ENCODE peak calls at places on chromosomes 12 and 14, in six cellular contexts. K is H1, E is HepG2, F is K562, A is GM12878, J is SK-N-SH. H is an unnamed sample.

GRCh38 chr14:105330491-105330895 is 15.9 kb downstream of the PACS2 start:
- DNase-seq in K (no peak), E (no peak), F (no peak), A (no peak), J (no peak), H (no peak)

GRCh38 chr12:4288296-4289019 is 14.9 kb downstream of the CCND2 start:
- DNase-seq in K (no peak), E (no peak), F (no peak), A (no peak), J (no peak), H (peak)

GRCh38 chr12:93135286-93136239 is 206.5 kb upstream of the EEA1 start:
- DNase-seq in K (no peak), E (peak), F (no peak), A (no peak), J (no peak), H (peak)

GRCh38 chr12:113769322-113769721 is 196.8 kb downstream of the RBM19 start:
- DNase-seq in K (no peak), E (no peak), F (no peak), A (no peak), J (no peak), H (no peak)

GRCh38 chr12:15495742-15496141 is 173.4 kb downstream of the PTPRO start:
- DNase-seq in K (no peak), E (no peak), F (no peak), A (no peak), J (no peak), H (no peak)

GRCh38 chr12:96720363-96720705 is 186.7 kb upstream of the NEDD1 start:
- DNase-seq in K (no peak), E (no peak), F (no peak), A (no peak), J (no peak), H (peak)

GRCh38 chr14:49857427-49858003 is 4.9 kb upstream of the NEMF start:
- DNase-seq in K (no peak), E (no peak), F (no peak), A (no peak), J (no peak), H (no peak)

GRCh38 chr12:79988368-79988767 is 53.5 kb upstream of the PPP1R12A start:
- DNase-seq in K (no peak), E (no peak), F (no peak), A (no peak), J (no peak), H (no peak)

GRCh38 chr12:64631197-64631596 is 20.9 kb downstream of the RASSF3 start:
- DNase-seq in K (no peak), E (no peak), F (no peak), A (no peak), J (no peak), H (no peak)

GRCh38 chr12:6183689-6184441 is 16.3 kb upstream of the CD9 start:
- DNase-seq in K (no peak), E (peak), F (no peak), A (no peak), J (no peak), H (no peak)

GRCh38 chr12:13945236-13945635 is 36.2 kb downstream of the GRIN2B start:
- DNase-seq in K (no peak), E (no peak), F (no peak), A (no peak), J (no peak), H (no peak)

GRCh38 chr14:94345344-94346072 is 22.4 kb upstream of the SERPINA6 start:
- DNase-seq in K (no peak), E (peak), F (no peak), A (no peak), J (no peak), H (peak)

DNA sequence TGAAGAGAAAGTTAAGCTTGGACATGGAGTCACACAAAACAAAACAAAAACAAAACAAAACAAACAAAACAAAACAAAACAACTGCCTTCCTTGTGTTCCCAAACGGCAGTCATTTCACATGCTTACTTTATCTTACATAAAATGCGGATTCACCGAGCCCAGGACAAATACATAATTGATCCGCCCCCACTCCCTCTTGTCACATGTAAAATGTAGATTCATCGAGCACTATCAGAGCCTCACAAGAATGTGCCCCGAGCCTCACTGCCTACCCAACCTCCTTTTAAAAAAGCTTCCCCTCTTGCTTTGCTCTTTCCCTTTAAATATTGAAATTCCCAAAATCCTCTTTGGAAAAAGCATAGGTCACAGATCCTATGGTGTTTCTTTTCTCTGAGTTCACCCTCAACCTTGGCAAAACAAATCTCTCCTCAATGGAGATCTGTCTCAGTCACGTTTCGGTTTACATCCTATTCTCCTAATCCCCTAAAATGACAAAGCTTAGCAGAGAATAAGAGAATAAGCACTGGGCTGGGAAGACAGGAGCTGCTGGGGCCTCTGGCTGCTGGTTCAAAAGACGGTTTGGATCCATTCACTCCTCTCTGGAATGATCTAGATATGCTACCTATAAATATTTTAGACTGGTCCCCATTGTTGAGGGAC is 83.7 kb downstream of the NINJ2 start:
- DNase-seq in K (no peak), E (no peak), F (no peak), A (no peak), J (no peak), H (no peak)
- TF ChIP-seq GABPA in K (no peak), E (no peak), F (no peak), A (no peak), J (no peak), H (no peak)

GRCh38 chr14:54667026-54667744 is 100.3 kb downstream of the SAMD4A start:
- DNase-seq in K (no peak), E (no peak), F (no peak), A (no peak), J (no peak), H (no peak)

GRCh38 chr14:54665938-54666337 is 99.0 kb downstream of the SAMD4A start:
- DNase-seq in K (no peak), E (no peak), F (no peak), A (peak), J (no peak), H (no peak)

GRCh38 chr14:54669759-54670630 is 103.1 kb downstream of the SAMD4A start:
- DNase-seq in K (no peak), E (no peak), F (no peak), A (no peak), J (no peak), H (no peak)

GRCh38 chr14:54664961-54665360 is 98.0 kb downstream of the SAMD4A start:
- DNase-seq in K (no peak), E (no peak), F (no peak), A (no peak), J (no peak), H (no peak)

DNA sequence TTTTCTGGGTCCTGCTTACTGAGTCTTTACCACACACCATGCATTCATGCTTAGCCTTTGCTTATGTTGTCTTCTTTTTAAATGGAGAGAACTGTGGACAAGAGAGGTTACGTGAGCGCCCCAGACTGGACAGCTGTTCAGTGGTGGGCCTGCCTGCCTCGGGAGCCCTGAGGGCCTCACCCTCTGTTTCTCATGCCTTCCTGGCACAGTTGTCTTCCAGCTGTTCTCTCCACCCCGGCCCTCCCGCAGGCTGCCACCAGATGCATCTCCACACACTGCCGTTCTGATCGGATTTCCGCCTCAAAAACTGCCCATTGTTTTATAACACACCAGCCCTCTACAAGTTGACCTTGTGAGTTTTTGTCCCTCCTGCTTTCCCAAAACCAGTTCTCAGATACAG is 100.8 kb downstream of the SAMD4A start:
- DNase-seq in K (no peak), E (no peak), F (no peak), A (no peak), J (no peak), H (no peak)
- TF ChIP-seq POLR2AphosphoS5 in K (no peak), E (no peak), F (no peak), A (no peak), J (no peak), H (no peak)

GRCh38 chr14:99908653-99909250 is 115.5 kb downstream of the EML1 start:
- DNase-seq in K (no peak), E (no peak), F (no peak), A (no peak), J (no peak), H (no peak)

GRCh38 chr14:99907761-99908652 is 114.8 kb downstream of the EML1 start:
- DNase-seq in K (no peak), E (no peak), F (no peak), A (no peak), J (no peak), H (no peak)

GRCh38 chr14:99909500-99910064 is 116.4 kb downstream of the EML1 start:
- DNase-seq in K (no peak), E (no peak), F (no peak), A (no peak), J (no peak), H (no peak)

GRCh38 chr14:99915305-99916090 is 122.3 kb downstream of the EML1 start:
- DNase-seq in K (no peak), E (no peak), F (no peak), A (no peak), J (no peak), H (no peak)

GRCh38 chr14:99910337-99911268 is 117.4 kb downstream of the EML1 start:
- DNase-seq in K (no peak), E (peak), F (no peak), A (no peak), J (no peak), H (no peak)
- TF ChIP-seq GABPA in K (no peak), E (no peak), F (no peak), A (no peak), J (no peak), H (no peak)

GRCh38 chr14:65010211-65010931 is 23.7 kb downstream of the FNTB start:
- DNase-seq in K (no peak), E (no peak), F (no peak), A (no peak), J (no peak), H (no peak)

GRCh38 chr14:65001758-65002157 is 15.1 kb downstream of the FNTB start:
- DNase-seq in K (no peak), E (no peak), F (no peak), A (no peak), J (no peak), H (no peak)

GRCh38 chr14:65003394-65003793 is 16.7 kb downstream of the FNTB start:
- DNase-seq in K (no peak), E (no peak), F (no peak), A (peak), J (no peak), H (no peak)

GRCh38 chr14:65002586-65003210 is 16.0 kb downstream of the FNTB start:
- DNase-seq in K (no peak), E (no peak), F (no peak), A (no peak), J (no peak), H (no peak)

GRCh38 chr14:65006251-65006721 is 19.6 kb downstream of the FNTB start:
- DNase-seq in K (no peak), E (no peak), F (peak), A (no peak), J (no peak), H (no peak)
- TF ChIP-seq POLR2AphosphoS5 in K (no peak), E (no peak), F (no peak), A (no peak), J (no peak), H (no peak)

DNA sequence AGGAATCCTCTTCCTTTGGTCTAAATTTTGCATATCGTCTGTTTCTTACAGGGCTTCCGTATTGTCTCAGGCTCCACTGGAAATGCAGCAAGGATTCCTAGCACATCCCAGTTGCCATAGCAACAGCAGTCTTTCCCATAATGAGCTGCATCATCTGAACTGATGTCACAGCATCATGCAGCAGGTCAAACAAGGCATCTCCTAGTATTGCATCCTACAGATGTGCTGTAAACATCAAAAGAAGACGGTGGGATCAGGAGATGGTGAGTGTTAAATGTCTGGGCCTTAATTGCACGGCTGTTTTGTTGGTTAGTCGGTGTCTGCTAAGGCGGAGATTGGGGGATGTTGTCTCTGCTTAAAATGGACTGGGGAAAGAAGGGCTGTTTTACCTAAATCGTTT is at the start of gene AKAP6:
- DNase-seq in K (no peak), E (no peak), F (no peak), A (no peak), J (peak), H (no peak)
- TF ChIP-seq GABPA in K (no peak), E (no peak), F (no peak), A (no peak), J (no peak), H (no peak)

GRCh38 chr14:88424573-88424972 is 39.1 kb downstream of the SPATA7 start:
- DNase-seq in K (no peak), E (no peak), F (no peak), A (no peak), J (no peak), H (no peak)

GRCh38 chr14:88422919-88423318 is 37.5 kb downstream of the SPATA7 start:
- DNase-seq in K (no peak), E (no peak), F (no peak), A (no peak), J (no peak), H (no peak)

GRCh38 chr14:88422036-88422435 is 36.6 kb downstream of the SPATA7 start:
- DNase-seq in K (no peak), E (no peak), F (no peak), A (no peak), J (peak), H (no peak)

GRCh38 chr14:88430976-88431375 is 45.5 kb downstream of the SPATA7 start:
- DNase-seq in K (no peak), E (no peak), F (no peak), A (no peak), J (no peak), H (no peak)

DNA sequence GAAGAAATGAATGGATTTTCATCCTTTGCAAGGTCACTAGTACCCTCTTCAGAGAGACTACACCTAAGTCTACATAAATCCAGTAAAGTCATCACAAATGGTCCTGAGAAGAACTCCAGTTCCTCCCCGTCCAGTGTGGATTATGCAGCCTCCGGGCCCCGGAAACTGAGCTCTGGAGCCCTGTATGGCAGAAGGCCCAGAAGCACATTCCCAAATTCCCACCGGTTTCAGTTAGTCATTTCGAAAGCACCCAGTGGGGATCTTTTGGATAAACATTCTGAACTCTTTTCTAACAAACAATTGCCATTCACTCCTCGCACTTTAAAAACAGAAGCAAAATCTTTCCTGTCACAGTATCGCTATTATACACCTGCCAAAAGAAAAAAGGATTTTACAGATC is 40.8 kb downstream of the SPATA7 start:
- DNase-seq in K (no peak), E (no peak), F (no peak), A (no peak), J (no peak), H (no peak)
- TF ChIP-seq POLR2AphosphoS5 in K (no peak), E (no peak), F (no peak), A (no peak), J (no peak), H (no peak)

GRCh38 chr12:57063991-57064725 is 14.2 kb upstream of the MYO1A start:
- DNase-seq in K (no peak), E (no peak), F (no peak), A (peak), J (no peak), H (no peak)

GRCh38 chr12:57066245-57066644 is 12.3 kb downstream of the NEMP1 start:
- DNase-seq in K (no peak), E (no peak), F (no peak), A (no peak), J (no peak), H (no peak)

GRCh38 chr12:57072661-57073060 is 5.9 kb downstream of the NEMP1 start:
- DNase-seq in K (no peak), E (no peak), F (no peak), A (no peak), J (no peak), H (no peak)

DNA sequence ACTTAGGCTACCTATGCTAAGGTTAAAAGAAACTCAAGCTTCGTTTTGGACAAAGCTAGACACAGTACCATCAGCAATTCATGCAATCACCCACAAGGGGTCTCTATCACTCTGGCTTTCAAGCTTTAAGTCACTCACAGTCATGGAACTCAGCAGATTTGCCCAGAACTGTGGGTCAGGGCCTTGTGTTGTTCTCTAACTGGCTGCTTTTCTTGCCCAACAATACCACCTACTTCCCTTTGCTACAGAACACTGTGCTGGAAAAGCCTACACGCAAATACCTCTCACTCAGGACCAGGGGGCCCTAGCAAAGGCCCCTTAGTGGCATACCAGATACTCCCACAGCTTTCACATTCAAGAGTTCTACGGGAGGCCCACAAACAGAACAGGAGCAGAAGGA is 9.1 kb downstream of the NEMP1 start:
- DNase-seq in K (no peak), E (peak), F (peak), A (no peak), J (peak), H (peak)
- TF ChIP-seq GABPA in K (no peak), E (no peak), F (no peak), A (no peak), J (no peak), H (no peak)

GRCh38 chr14:104155513-104155912 is 17.1 kb downstream of the KIF26A start:
- DNase-seq in K (no peak), E (no peak), F (peak), A (no peak), J (no peak), H (no peak)
- TF ChIP-seq POLR2AphosphoS5 in K (no peak), E (no peak), F (no peak), A (no peak), J (no peak), H (no peak)

DNA sequence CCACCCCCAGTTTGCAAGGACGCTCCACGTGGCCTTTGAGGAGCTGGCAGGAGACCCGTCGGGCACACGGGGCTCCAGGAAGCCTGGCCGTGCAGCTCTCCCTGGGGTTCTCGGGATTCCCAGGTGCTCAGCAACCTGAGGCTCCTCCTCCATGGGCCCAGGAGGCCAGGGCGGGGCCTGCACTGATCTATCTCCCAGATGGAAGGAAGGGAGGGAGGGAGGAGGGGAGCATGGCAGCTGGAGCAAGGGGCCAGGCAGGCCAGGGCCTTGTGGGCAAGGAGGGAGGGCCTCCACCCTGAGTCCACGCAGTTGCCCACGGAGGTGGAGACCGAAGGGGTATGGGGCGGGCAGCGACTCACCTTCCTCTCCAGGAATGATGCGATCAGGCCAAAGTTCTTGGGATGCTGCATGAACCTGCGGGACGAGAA is 127.3 kb downstream of the RFLNA start:
- DNase-seq in K (no peak), E (no peak), F (peak), A (no peak), J (no peak), H (no peak)
- TF ChIP-seq GABPA in K (no peak), E (no peak), F (no peak), A (no peak), J (no peak), H (no peak)

H was measured in HL-60.